ENCODE peak calls at places on chromosomes 2 and 18, in eight cellular contexts. H is naive thymus-derived CD8-positive, alpha-beta T cell; M is NCI-H460; U is BE2C; G is HTR-8/SVneo; E is fibroblast of gingiva; N is thyroid gland; Z is pulmonary artery endothelial cell. P is an unnamed sample.

GRCh38 chr2:127361929-127362328 is 25.8 kb downstream of the MAP3K2 start:
- DNase-seq in N (no peak), H (no peak), M (no peak), U (no peak), G (no peak), E (no peak), Z (no peak), P (no peak)

GRCh38 chr2:102000813-102001766 is 9.3 kb downstream of the IL1R2 start:
- DNase-seq in G (no peak), N (no peak), U (no peak), M (no peak), Z (no peak), H (no peak), E (no peak), P (no peak)

GRCh38 chr2:179096090-179096489 is 46.2 kb upstream of the CCDC141 start:
- DNase-seq in U (no peak), H (peak), G (no peak), M (no peak), E (no peak), N (no peak), Z (no peak), P (peak)

GRCh38 chr2:128304715-128305554 is 13.7 kb downstream of the HS6ST1 start:
- DNase-seq in Z (no peak), G (peak), H (no peak), M (no peak), E (peak), N (peak), U (no peak), P (no peak)

GRCh38 chr2:105600949-105601708 is 143.6 kb upstream of the NCK2 start:
- DNase-seq in U (no peak), N (no peak), E (no peak), G (no peak), M (no peak), H (no peak), Z (no peak), P (no peak)

GRCh38 chr2:30679416-30680088 is 127.7 kb downstream of the CAPN13 start:
- DNase-seq in G (no peak), M (no peak), U (no peak), Z (no peak), N (no peak), E (peak), H (no peak), P (no peak)

GRCh38 chr2:113980946-113981345 is 91.1 kb downstream of the ACTR3 start:
- DNase-seq in H (no peak), Z (peak), U (no peak), M (no peak), N (no peak), G (no peak), E (peak), P (no peak)

GRCh38 chr2:129623783-129624182 is 355.7 kb upstream of the RAB6C start:
- DNase-seq in E (no peak), M (no peak), U (no peak), N (no peak), H (no peak), G (no peak), Z (no peak), P (no peak)

GRCh38 chr2:58432491-58433166 is 191.5 kb upstream of the FANCL start:
- DNase-seq in Z (no peak), U (no peak), N (no peak), G (no peak), M (no peak), E (no peak), H (no peak), P (no peak)

GRCh38 chr2:126543081-126543480 is 112.9 kb upstream of the GYPC start:
- DNase-seq in E (no peak), N (no peak), G (no peak), M (no peak), U (no peak), Z (no peak), H (no peak), P (no peak)

GRCh38 chr2:199230091-199230490 is 227.6 kb downstream of the SATB2 start:
- DNase-seq in E (no peak), U (no peak), Z (no peak), G (no peak), N (no peak), M (no peak), H (no peak), P (no peak)

GRCh38 chr2:237201461-237202287 is 116.0 kb downstream of the COPS8 start:
- DNase-seq in H (no peak), E (peak), Z (no peak), G (peak), U (peak), N (peak), M (no peak), P (no peak)

GRCh38 chr2:189566046-189566445 is 14.5 kb downstream of the SLC40A1 start:
- DNase-seq in U (no peak), Z (no peak), M (no peak), E (peak), N (no peak), G (no peak), H (no peak), P (no peak)

GRCh38 chr2:217847552-217848350 is 155.0 kb downstream of the TNS1 start:
- DNase-seq in U (no peak), N (no peak), G (no peak), M (no peak), H (no peak), E (no peak), Z (no peak), P (no peak)

GRCh38 chr18:79493211-79493800 is 97.6 kb downstream of the NFATC1 start:
- DNase-seq in M (no peak), E (no peak), H (no peak), G (no peak), U (no peak), N (no peak), Z (no peak), P (no peak)

GRCh38 chr2:186603208-186603765 is 13.4 kb downstream of the ITGAV start:
- DNase-seq in N (no peak), H (no peak), E (no peak), Z (peak), G (no peak), U (no peak), M (no peak), P (no peak)

GRCh38 chr2:85433511-85434089 is 15.1 kb downstream of the SH2D6 start:
- DNase-seq in N (peak), M (no peak), E (peak), H (no peak), G (peak), U (peak), Z (no peak), P (no peak)

P was measured in activated gamma-delta T cell treated with Interleukin-2 at 50 U/mL for 16 hours.